ENCODE peak calls at places on chromosome 21, in six cellular contexts. R is thyroid gland, W is BJ, L is Calu3, N is fibroblast of pulmonary artery, G is colonic mucosa. A is an unnamed sample.

GRCh38 chr21:21200939-21201610 is 202.9 kb downstream of the NCAM2 start:
- DNase-seq in R (no peak), W (no peak), L (no peak), N (peak; percentile 43), G (no peak), A (no peak)

GRCh38 chr21:26297856-26298255 is 127.3 kb upstream of the APP start:
- DNase-seq in R (no peak), W (no peak), L (no peak), N (no peak), G (no peak), A (no peak)

GRCh38 chr21:29704719-29705118 is 235.1 kb downstream of the GRIK1 start:
- DNase-seq in R (no peak), W (peak; percentile 20), L (no peak), N (peak; percentile 54), G (no peak), A (no peak)

GRCh38 chr21:17550671-17551308 is 37.9 kb downstream of the CXADR start:
- DNase-seq in R (no peak), W (no peak), L (no peak), N (no peak), G (no peak), A (no peak)

GRCh38 chr21:26153758-26154157 is 16.8 kb downstream of the APP start:
- DNase-seq in R (no peak), W (peak; percentile 60), L (no peak), N (no peak), G (no peak), A (no peak)

GRCh38 chr21:42777064-42777756 is 102.1 kb downstream of the WDR4 start:
- DNase-seq in R (no peak), W (no peak), L (no peak), N (no peak), G (no peak), A (no peak)

GRCh38 chr21:46096596-46096981 is 1.3 kb upstream of the COL6A2 start:
- DNase-seq in R (no peak), W (no peak), L (no peak), N (no peak), G (no peak), A (no peak)

GRCh38 chr21:22965455-22966125 is 1967.4 kb downstream of the NCAM2 start:
- DNase-seq in R (no peak), W (no peak), L (no peak), N (no peak), G (no peak), A (no peak)

GRCh38 chr21:42858957-42859890 is 20.1 kb downstream of the WDR4 start:
- DNase-seq in R (no peak), W (no peak), L (no peak), N (no peak), G (no peak), A (no peak)

GRCh38 chr21:26041441-26042180 is 129.0 kb downstream of the APP start:
- DNase-seq in R (no peak), W (no peak), L (no peak), N (peak; percentile 35), G (no peak), A (no peak)

GRCh38 chr21:42218836-42219605 is at the start of gene ABCG1:
- DNase-seq in R (peak; percentile 56), W (no peak), L (peak; percentile 24), N (peak; percentile 33), G (peak; percentile 73), A (no peak)

GRCh38 chr21:16571594-16571993 is 841.8 kb downstream of the USP25 start:
- DNase-seq in R (no peak), W (no peak), L (no peak), N (no peak), G (no peak), A (no peak)

GRCh38 chr21:17406202-17406601 is 106.6 kb upstream of the CXADR start:
- DNase-seq in R (no peak), W (no peak), L (no peak), N (no peak), G (no peak), A (no peak)

GRCh38 chr21:45438391-45439145 is 33.6 kb downstream of the COL18A1 start:
- DNase-seq in R (no peak), W (no peak), L (no peak), N (no peak), G (no peak), A (no peak)

GRCh38 chr21:15749868-15750174 is 20.0 kb downstream of the USP25 start:
- DNase-seq in R (no peak), W (no peak), L (no peak), N (peak; percentile 44), G (no peak), A (no peak)

GRCh38 chr21:39579734-39580332 is 32.9 kb upstream of the B3GALT5 start:
- DNase-seq in R (no peak), W (no peak), L (no peak), N (no peak), G (no peak), A (no peak)

GRCh38 chr21:24514081-24514733 is 1093.1 kb downstream of the MRPL39 start:
- DNase-seq in R (no peak), W (no peak), L (no peak), N (peak; percentile 4), G (no peak), A (no peak)

GRCh38 chr21:28953247-28953646 is 39.4 kb downstream of the LTN1 start:
- DNase-seq in R (no peak), W (no peak), L (no peak), N (no peak), G (no peak), A (no peak)

GRCh38 chr21:42561742-42562141 is 48.1 kb downstream of the SLC37A1 start:
- DNase-seq in R (no peak), W (no peak), L (no peak), N (no peak), G (peak; percentile 74), A (no peak)

GRCh38 chr21:26881504-26882228 is 36.5 kb upstream of the ADAMTS1 start:
- DNase-seq in R (no peak), W (no peak), L (no peak), N (peak; percentile 54), G (no peak), A (peak; percentile 8)

GRCh38 chr21:38319781-38320180 is 63.0 kb downstream of the KCNJ15 start:
- DNase-seq in R (no peak), W (peak; percentile 56), L (no peak), N (no peak), G (no peak), A (no peak)

GRCh38 chr21:35051287-35051818 is 2.3 kb upstream of the RUNX1 start:
- DNase-seq in R (peak; percentile 61), W (no peak), L (peak; percentile 88), N (peak; percentile 92), G (peak; percentile 87), A (no peak)

GRCh38 chr21:18716578-18717138 is 313.1 kb upstream of the TMPRSS15 start:
- DNase-seq in R (no peak), W (no peak), L (no peak), N (no peak), G (no peak), A (no peak)

GRCh38 chr21:22145555-22145954 is 1147.3 kb downstream of the NCAM2 start:
- DNase-seq in R (no peak), W (no peak), L (no peak), N (no peak), G (no peak), A (no peak)

GRCh38 chr21:20329636-20330035 is 668.6 kb upstream of the NCAM2 start:
- DNase-seq in R (no peak), W (no peak), L (no peak), N (no peak), G (no peak), A (no peak)

GRCh38 chr21:31520506-31521163 is 138.9 kb upstream of the SOD1 start:
- DNase-seq in R (no peak), W (no peak), L (no peak), N (no peak), G (no peak), A (peak; percentile 2)

GRCh38 chr21:42585881-42586280 is 67.5 kb upstream of the PDE9A start:
- DNase-seq in R (no peak), W (no peak), L (no peak), N (no peak), G (no peak), A (no peak)

GRCh38 chr21:32770514-32771133 is 931 bp downstream of the PAXBP1 start:
- DNase-seq in R (peak; percentile 29), W (no peak), L (peak; percentile 5), N (peak; percentile 13), G (no peak), A (no peak)
- TF ChIP-seq CTCF in R (no peak), W (no peak), L (no peak), N (no peak), G (no peak), A (no peak)

GRCh38 chr21:41213081-41213480 is 45.1 kb downstream of the BACE2 start:
- DNase-seq in R (no peak), W (no peak), L (no peak), N (no peak), G (no peak), A (no peak)

GRCh38 chr21:41208946-41209345 is 41.0 kb downstream of the BACE2 start:
- DNase-seq in R (no peak), W (no peak), L (no peak), N (no peak), G (no peak), A (no peak)

GRCh38 chr21:41207401-41208388 is 39.7 kb downstream of the BACE2 start:
- DNase-seq in R (peak; percentile 78), W (peak; percentile 8), L (peak; percentile 8), N (peak; percentile 89), G (peak; percentile 40), A (peak; percentile 52)

GRCh38 chr21:41210405-41211040 is 42.6 kb downstream of the BACE2 start:
- DNase-seq in R (peak; percentile 71), W (no peak), L (no peak), N (peak; percentile 16), G (no peak), A (no peak)

GRCh38 chr21:41211041-41211426 is 43.1 kb downstream of the BACE2 start:
- DNase-seq in R (no peak), W (no peak), L (no peak), N (no peak), G (no peak), A (no peak)
- TF ChIP-seq CTCF in R (no peak), W (no peak), L (no peak), N (no peak), G (no peak), A (no peak)

GRCh38 chr21:36908260-36908908 is 58.1 kb downstream of the HLCS start:
- DNase-seq in R (no peak), W (no peak), L (no peak), N (peak; percentile 47), G (no peak), A (no peak)
- TF ChIP-seq CTCF in R (no peak), W (peak; percentile 10), L (no peak), N (peak; percentile 21), G (no peak), A (peak; percentile 36)

DNA sequence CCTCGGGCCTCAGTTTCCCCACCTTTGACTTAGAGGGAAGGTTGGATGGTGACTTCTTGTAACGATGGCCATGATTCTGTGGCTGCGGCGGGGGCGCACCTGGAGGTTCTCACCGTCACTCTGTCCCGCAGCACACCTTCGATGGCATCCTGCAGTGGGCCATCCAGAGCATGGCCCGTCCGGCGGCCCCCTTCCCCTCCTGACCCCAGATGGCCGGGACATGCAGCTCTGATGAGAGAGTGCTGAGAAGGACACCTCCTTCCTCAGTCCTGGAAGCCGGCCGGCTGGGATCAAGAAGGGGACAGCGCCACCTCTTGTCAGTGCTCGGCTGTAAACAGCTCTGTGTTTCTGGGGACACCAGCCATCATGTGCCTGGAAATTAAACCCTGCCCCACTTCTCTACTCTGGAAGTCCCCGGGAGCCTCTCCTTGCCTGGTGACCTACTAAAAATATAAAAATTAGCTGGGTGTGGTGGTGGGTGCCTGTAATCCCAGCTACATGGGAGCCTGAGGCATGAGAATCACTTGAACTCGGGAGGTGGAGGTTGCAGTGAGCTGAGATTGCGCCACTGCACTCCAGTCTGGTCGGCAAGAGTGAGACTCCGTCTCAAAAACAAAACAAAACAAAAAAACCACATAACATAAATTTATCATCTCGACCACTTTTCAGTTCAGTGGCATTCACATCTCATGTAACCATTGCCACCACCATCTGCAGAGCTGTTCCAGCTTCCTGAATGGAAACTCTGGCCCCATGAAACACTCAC is 2.1 kb upstream of the PFKL start:
- DNase-seq in R (peak; percentile 87), W (no peak), L (peak; percentile 80), N (peak; percentile 86), G (peak; percentile 90), A (peak; percentile 48)
- TF ChIP-seq CTCF in R (peak; percentile 84), W (peak; percentile 85), L (peak; percentile 52), N (peak; percentile 78), G (peak; percentile 67), A (peak; percentile 71)